ENCODE peak calls at places on chromosome 16, in five cellular contexts. One of them, this sample, is unnamed.

GRCh38 chr16:88505405-88506082 is 52.5 kb downstream of the ZFPM1 start:
- DNase-seq in GM12878: no peak
- DNase-seq in uterus: peak; percentile 37
- DNase-seq in transverse colon: peak; percentile 89
- DNase-seq in HCT116: peak; percentile 60
- DNase-seq in this sample: no peak

GRCh38 chr16:23907457-23907902 is 71.7 kb downstream of the PRKCB start:
- DNase-seq in HCT116: no peak
- DNase-seq in transverse colon: no peak
- DNase-seq in uterus: no peak
- DNase-seq in GM12878: no peak
- DNase-seq in this sample: no peak

GRCh38 chr16:78205506-78205905 is 106.1 kb downstream of the WWOX start:
- DNase-seq in transverse colon: no peak
- DNase-seq in GM12878: no peak
- DNase-seq in uterus: no peak
- DNase-seq in HCT116: no peak
- DNase-seq in this sample: no peak

GRCh38 chr16:280552-280951 is at the start of gene ARHGDIG:
- DNase-seq in GM12878: no peak
- DNase-seq in HCT116: no peak
- DNase-seq in transverse colon: no peak
- DNase-seq in uterus: no peak
- DNase-seq in this sample: no peak

GRCh38 chr16:21164521-21165168 is 6.2 kb downstream of the LDAF1 start:
- DNase-seq in transverse colon: no peak
- DNase-seq in uterus: no peak
- DNase-seq in HCT116: no peak
- DNase-seq in GM12878: no peak
- DNase-seq in this sample: no peak

GRCh38 chr16:85673529-85674417 is 15.0 kb downstream of the GINS2 start:
- DNase-seq in HCT116: no peak
- DNase-seq in uterus: no peak
- DNase-seq in transverse colon: no peak
- DNase-seq in GM12878: no peak
- DNase-seq in this sample: no peak

GRCh38 chr16:70800306-70800705 is 652 bp downstream of the VAC14 start:
- DNase-seq in uterus: no peak
- DNase-seq in GM12878: no peak
- DNase-seq in HCT116: no peak
- DNase-seq in transverse colon: no peak
- DNase-seq in this sample: no peak

GRCh38 chr16:67184453-67185002 is 765 bp upstream of the MATCAP1 start:
- DNase-seq in HCT116: no peak
- DNase-seq in uterus: no peak
- DNase-seq in GM12878: no peak
- DNase-seq in transverse colon: no peak
- DNase-seq in this sample: no peak

GRCh38 chr16:22751104-22751667 is 62.8 kb upstream of the HS3ST2 start:
- DNase-seq in GM12878: no peak
- DNase-seq in HCT116: no peak
- DNase-seq in transverse colon: no peak
- DNase-seq in uterus: no peak
- DNase-seq in this sample: no peak

GRCh38 chr16:10561425-10561824 is 19.0 kb downstream of the EMP2 start:
- DNase-seq in uterus: no peak
- DNase-seq in transverse colon: no peak
- DNase-seq in HCT116: no peak
- DNase-seq in GM12878: no peak
- DNase-seq in this sample: no peak
- H3K4me3 ChIP-seq in uterus: no peak overlapping the region
- H3K4me3 ChIP-seq in transverse colon: no peak overlapping the region
- H3K4me3 ChIP-seq in HCT116: no peak overlapping the region
- H3K4me3 ChIP-seq in GM12878: no peak overlapping the region
- H3K4me3 ChIP-seq in this sample: no peak overlapping the region

DNA sequence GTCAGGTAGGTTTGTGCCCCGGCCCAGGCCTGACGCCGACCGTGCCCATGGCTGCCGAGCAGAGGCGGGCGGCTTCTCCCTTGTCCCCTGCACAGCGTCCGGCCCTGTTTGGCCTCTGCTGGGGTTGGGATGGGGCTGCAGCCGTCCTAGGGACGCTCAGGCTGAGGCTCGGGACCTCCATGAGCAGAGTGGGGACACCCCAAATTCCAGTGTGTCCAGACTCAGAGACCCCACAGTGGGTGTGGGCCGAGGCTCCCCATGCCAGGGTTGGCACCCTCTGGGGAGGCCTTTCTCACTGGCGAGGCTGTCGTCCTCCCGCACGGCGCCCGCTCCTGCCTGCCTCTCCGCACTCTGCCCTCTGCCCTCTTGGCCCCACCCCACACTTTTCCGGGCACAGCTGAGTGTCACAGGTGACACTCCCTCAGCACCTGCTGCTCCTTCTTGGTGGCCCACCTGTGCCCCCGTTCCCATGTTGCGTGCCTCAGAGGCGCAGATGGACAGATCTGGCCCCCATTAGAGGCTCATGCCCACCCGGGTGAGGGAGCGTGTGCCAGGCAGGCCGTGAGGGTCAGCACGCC is 16.1 kb downstream of the TRAF7 start:
- DNase-seq in uterus: no peak
- DNase-seq in transverse colon: no peak
- DNase-seq in GM12878: no peak
- DNase-seq in HCT116: no peak
- DNase-seq in this sample: no peak
- TF ChIP-seq POLR2A in uterus: no peak
- TF ChIP-seq POLR2A in transverse colon: no peak
- TF ChIP-seq POLR2A in GM12878: no peak
- TF ChIP-seq POLR2A in HCT116: no peak
- TF ChIP-seq POLR2A in this sample: no peak

DNA sequence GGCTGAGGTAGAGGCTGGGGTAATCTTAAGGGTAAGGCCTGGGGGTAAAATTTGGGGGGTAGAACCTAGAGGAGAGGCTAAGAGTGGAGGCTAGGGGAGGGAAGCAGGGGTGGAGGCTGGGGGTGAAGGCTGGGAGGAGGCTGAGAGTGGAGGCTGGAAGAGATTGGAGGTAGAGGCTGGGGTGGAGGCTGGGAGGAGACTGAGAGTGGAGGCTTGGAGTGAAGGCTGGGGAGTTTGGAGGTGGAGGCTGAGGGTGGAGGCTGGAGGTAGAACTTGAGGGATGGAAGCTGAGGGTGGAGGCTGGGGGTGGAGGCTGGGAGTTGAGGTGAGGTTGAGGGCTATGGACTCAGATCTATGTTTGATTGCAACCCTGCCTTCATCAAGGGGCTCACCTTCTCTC is 333.6 kb downstream of the C16orf95 start:
- DNase-seq in transverse colon: no peak
- DNase-seq in HCT116: no peak
- DNase-seq in uterus: no peak
- DNase-seq in GM12878: no peak
- DNase-seq in this sample: no peak
- H3K4me3 ChIP-seq in transverse colon: no peak overlapping the region
- H3K4me3 ChIP-seq in HCT116: no peak overlapping the region
- H3K4me3 ChIP-seq in uterus: no peak overlapping the region
- H3K4me3 ChIP-seq in GM12878: no peak overlapping the region
- H3K4me3 ChIP-seq in this sample: no peak overlapping the region

GRCh38 chr16:29807426-29808218 is 1.3 kb downstream of the MAZ start:
- DNase-seq in uterus: peak; percentile 89
- DNase-seq in transverse colon: peak; percentile 93
- DNase-seq in GM12878: no peak
- DNase-seq in HCT116: peak; percentile 82
- DNase-seq in this sample: no peak
- TF ChIP-seq POLR2A in uterus: peak; percentile 63
- TF ChIP-seq POLR2A in transverse colon: peak; percentile 87
- TF ChIP-seq POLR2A in GM12878: peak; percentile 88
- TF ChIP-seq POLR2A in HCT116: peak; percentile 15
- TF ChIP-seq POLR2A in this sample: no peak

GRCh38 chr16:64580558-64580957 is 541.3 kb downstream of the CDH11 start:
- DNase-seq in HCT116: no peak
- DNase-seq in uterus: no peak
- DNase-seq in GM12878: no peak
- DNase-seq in transverse colon: no peak
- DNase-seq in this sample: no peak
- H3K4me3 ChIP-seq in HCT116: no peak overlapping the region
- H3K4me3 ChIP-seq in uterus: no peak overlapping the region
- H3K4me3 ChIP-seq in GM12878: no peak overlapping the region
- H3K4me3 ChIP-seq in transverse colon: no peak overlapping the region
- H3K4me3 ChIP-seq in this sample: no peak overlapping the region

GRCh38 chr16:68387301-68387700 is 61.0 kb downstream of the SMPD3 start:
- DNase-seq in HCT116: no peak
- DNase-seq in transverse colon: peak; percentile 89
- DNase-seq in GM12878: no peak
- DNase-seq in uterus: no peak
- DNase-seq in this sample: no peak
- TF ChIP-seq POLR2A in HCT116: no peak
- TF ChIP-seq POLR2A in transverse colon: no peak
- TF ChIP-seq POLR2A in GM12878: no peak
- TF ChIP-seq POLR2A in uterus: no peak
- TF ChIP-seq POLR2A in this sample: no peak

GRCh38 chr16:56191807-56192643 is 736 bp downstream of the GNAO1 start:
- DNase-seq in HCT116: no peak
- DNase-seq in transverse colon: no peak
- DNase-seq in uterus: no peak
- DNase-seq in GM12878: no peak
- DNase-seq in this sample: no peak

GRCh38 chr16:56195151-56195550 is 3.9 kb downstream of the GNAO1 start:
- DNase-seq in GM12878: no peak
- DNase-seq in HCT116: no peak
- DNase-seq in uterus: no peak
- DNase-seq in transverse colon: no peak
- DNase-seq in this sample: no peak

GRCh38 chr16:56193951-56194726 is 2.9 kb downstream of the GNAO1 start:
- DNase-seq in uterus: peak; percentile 84
- DNase-seq in GM12878: no peak
- DNase-seq in transverse colon: peak; percentile 70
- DNase-seq in HCT116: no peak
- DNase-seq in this sample: no peak

GRCh38 chr16:56192644-56192960 is 1.3 kb downstream of the GNAO1 start:
- DNase-seq in GM12878: no peak
- DNase-seq in transverse colon: no peak
- DNase-seq in HCT116: no peak
- DNase-seq in uterus: no peak
- DNase-seq in this sample: no peak

DNA sequence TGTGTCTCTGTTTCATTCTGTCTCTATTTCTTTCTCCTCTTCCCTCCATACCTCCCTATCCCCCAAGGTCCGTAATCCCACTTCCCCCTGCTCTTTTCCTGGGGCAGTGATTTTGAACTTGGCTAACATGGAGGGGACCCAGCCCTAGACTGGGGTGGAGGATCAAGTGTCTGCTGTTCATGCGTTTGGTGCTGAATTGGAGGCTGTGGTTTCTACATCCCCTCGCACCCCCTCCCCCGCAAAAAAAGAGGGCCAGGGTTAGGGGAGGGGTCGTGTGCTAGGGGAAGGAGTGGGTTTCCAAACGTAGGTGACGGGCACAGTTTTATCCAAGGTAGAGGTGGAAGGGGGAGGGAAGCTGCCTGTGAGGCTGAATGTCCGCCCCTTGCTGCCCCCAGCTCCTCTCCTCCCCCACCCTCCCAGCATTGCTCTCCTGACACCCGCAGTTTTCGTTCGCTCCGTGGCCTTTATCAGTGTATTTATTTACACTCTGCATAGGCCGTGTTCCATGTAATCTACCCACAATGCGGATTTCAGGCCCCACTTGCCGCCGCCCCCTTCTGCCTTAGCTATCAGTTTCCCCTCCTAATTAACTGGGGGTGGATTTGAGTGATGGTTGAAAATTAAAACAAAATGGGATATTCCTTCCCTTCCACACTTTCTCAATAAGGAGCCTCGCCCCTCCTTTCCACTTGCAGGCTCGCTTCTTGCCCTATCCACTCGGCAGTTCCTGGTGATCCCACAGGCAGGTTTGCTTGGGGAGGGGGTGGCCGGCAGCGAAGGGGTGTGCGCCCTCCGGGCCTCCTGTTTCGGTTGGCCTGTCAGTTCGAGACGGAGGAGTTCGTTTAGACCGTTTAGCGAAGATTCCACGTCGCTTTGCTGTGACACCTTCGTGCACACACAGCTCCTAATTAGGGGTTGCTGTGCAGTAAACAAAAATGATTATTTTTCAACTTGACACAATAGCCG is 2.0 kb downstream of the GNAO1 start:
- DNase-seq in transverse colon: no peak
- DNase-seq in GM12878: no peak
- DNase-seq in HCT116: no peak
- DNase-seq in uterus: no peak
- DNase-seq in this sample: no peak
- H3K4me3 ChIP-seq in transverse colon: peak overlapping the region; percentile 83
- H3K4me3 ChIP-seq in GM12878: no peak overlapping the region
- H3K4me3 ChIP-seq in HCT116: no peak overlapping the region
- H3K4me3 ChIP-seq in uterus: no peak overlapping the region
- H3K4me3 ChIP-seq in this sample: no peak overlapping the region

GRCh38 chr16:4350365-4350786 is 745 bp downstream of the PAM16 start:
- DNase-seq in GM12878: no peak
- DNase-seq in transverse colon: no peak
- DNase-seq in uterus: no peak
- DNase-seq in HCT116: no peak
- DNase-seq in this sample: no peak

GRCh38 chr16:4351880-4352279 is 759 bp upstream of the PAM16 start:
- DNase-seq in GM12878: no peak
- DNase-seq in HCT116: no peak
- DNase-seq in transverse colon: no peak
- DNase-seq in uterus: no peak
- DNase-seq in this sample: no peak

GRCh38 chr16:4352843-4353242 is 1.7 kb upstream of the PAM16 start:
- DNase-seq in HCT116: no peak
- DNase-seq in GM12878: no peak
- DNase-seq in transverse colon: no peak
- DNase-seq in uterus: no peak
- DNase-seq in this sample: no peak

GRCh38 chr16:4349332-4349731 is 1.8 kb downstream of the PAM16 start:
- DNase-seq in transverse colon: no peak
- DNase-seq in uterus: no peak
- DNase-seq in HCT116: no peak
- DNase-seq in GM12878: no peak
- DNase-seq in this sample: no peak

DNA sequence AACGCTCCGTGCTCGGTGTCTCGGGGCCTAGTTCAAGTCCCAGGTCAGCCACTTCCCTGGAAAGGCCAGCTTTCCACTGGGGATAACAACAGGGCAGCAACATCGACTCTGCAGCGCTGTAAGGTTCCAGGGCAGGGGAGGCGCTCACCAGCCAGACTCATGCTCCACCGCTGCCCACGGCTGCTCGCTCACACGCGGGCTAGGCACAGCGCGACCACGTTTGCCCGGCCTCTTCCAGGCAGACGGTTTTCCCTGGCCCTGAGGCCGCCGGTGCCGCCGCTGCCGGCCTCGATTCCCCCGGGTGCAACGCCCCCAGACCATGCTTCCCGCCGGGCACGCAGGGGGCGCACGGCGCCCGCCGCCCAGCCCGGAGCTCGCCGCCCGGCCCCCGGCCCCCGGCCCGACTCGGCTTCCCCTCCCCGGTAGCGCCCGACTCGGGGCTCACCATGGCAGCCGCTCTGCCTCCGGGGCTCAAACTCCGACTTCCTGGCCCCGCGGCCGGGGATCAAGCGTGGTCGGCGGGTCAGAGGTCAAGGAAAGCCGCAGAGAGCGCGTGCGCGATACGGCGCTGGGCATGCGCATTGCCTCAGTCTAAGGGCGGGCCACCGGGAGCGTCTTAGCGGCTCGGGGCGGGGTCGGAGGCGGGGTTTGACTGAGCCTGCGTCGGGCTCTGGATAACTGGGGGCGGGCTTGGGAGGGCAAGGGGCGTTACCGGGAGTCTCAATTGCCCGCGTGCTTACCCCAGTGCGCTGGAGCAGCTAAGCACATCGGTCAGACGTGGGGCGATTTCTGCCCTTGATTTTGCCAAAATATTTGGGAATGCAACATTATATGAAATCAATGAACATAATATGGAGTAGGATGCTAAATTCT is at the start of gene PAM16:
- DNase-seq in transverse colon: peak; percentile 99
- DNase-seq in HCT116: peak; percentile 87
- DNase-seq in GM12878: peak; percentile 88
- DNase-seq in uterus: peak; percentile 97
- DNase-seq in this sample: peak; percentile 74
- TF ChIP-seq POLR2A in transverse colon: peak; percentile 49
- TF ChIP-seq POLR2A in HCT116: peak; percentile 47
- TF ChIP-seq POLR2A in GM12878: peak; percentile 88
- TF ChIP-seq POLR2A in uterus: peak; percentile 50
- TF ChIP-seq POLR2A in this sample: peak; percentile 16